ENCODE peak calls at places on chromosome 10, in eight cellular contexts. W, L, O, X, A, J, R and S are unnamed samples.

GRCh38 chr10:101036726-101037125 is 5.7 kb downstream of the SFXN3 start:
- DNase-seq in R (no peak), L (no peak), A (no peak), X (no peak), J (no peak), O (no peak), W (no peak), S (no peak)

GRCh38 chr10:14296081-14296709 is 34.5 kb downstream of the FRMD4A start:
- DNase-seq in R (peak), O (no peak), A (no peak), J (no peak), X (no peak), W (peak), L (no peak), S (no peak)

GRCh38 chr10:11224321-11224720 is 206.6 kb downstream of the CELF2 start:
- DNase-seq in W (no peak), R (no peak), L (no peak), O (no peak), X (no peak), A (no peak), J (no peak), S (no peak)

GRCh38 chr10:60009316-60009715 is 103.0 kb upstream of the CCDC6 start:
- DNase-seq in A (no peak), O (no peak), J (no peak), R (no peak), X (no peak), W (no peak), L (no peak), S (no peak)

GRCh38 chr10:61992683-61993629 is 91.5 kb downstream of the ARID5B start:
- DNase-seq in J (peak), X (peak), O (peak), W (no peak), A (peak), R (peak), L (no peak), S (peak)

GRCh38 chr10:13924020-13924725 is 337.4 kb downstream of the PRPF18 start:
- DNase-seq in L (no peak), W (no peak), J (peak), A (peak), R (peak), X (no peak), O (no peak), S (no peak)

GRCh38 chr10:113041324-113041723 is 91.3 kb downstream of the TCF7L2 start:
- DNase-seq in W (no peak), L (no peak), X (no peak), R (no peak), A (no peak), O (no peak), J (no peak), S (no peak)

GRCh38 chr10:46094931-46095755 is 49.1 kb upstream of the MSMB start:
- DNase-seq in X (no peak), R (no peak), J (no peak), O (no peak), A (peak), L (no peak), W (peak), S (no peak)

GRCh38 chr10:112429147-112429546 is 17.6 kb downstream of the ZDHHC6 start:
- DNase-seq in A (no peak), J (no peak), O (no peak), X (no peak), L (no peak), W (no peak), R (no peak), S (no peak)

GRCh38 chr10:31644931-31645633 is 283.5 kb downstream of the ARHGAP12 start:
- DNase-seq in J (peak), A (no peak), W (no peak), X (no peak), R (no peak), O (no peak), L (no peak), S (no peak)

GRCh38 chr10:13993169-13993568 is 337.6 kb downstream of the FRMD4A start:
- DNase-seq in X (no peak), W (no peak), R (no peak), L (no peak), O (peak), A (no peak), J (peak), S (peak)

GRCh38 chr10:103232772-103233488 is 12.8 kb upstream of the RPEL1 start:
- DNase-seq in O (no peak), W (no peak), R (peak), J (peak), A (no peak), L (no peak), X (no peak), S (no peak)

GRCh38 chr10:110279062-110279986 is 25.4 kb downstream of the SMNDC1 start:
- DNase-seq in O (peak), J (peak), R (peak), W (peak), X (peak), A (peak), L (no peak), S (peak)

GRCh38 chr10:14086596-14086995 is 244.1 kb downstream of the FRMD4A start:
- DNase-seq in O (no peak), R (peak), X (no peak), J (peak), W (no peak), L (no peak), A (no peak), S (no peak)

GRCh38 chr10:132168571-132169030 is 18.1 kb upstream of the DPYSL4 start:
- DNase-seq in A (no peak), W (no peak), O (no peak), J (no peak), L (peak), X (no peak), R (no peak), S (no peak)

GRCh38 chr10:91604936-91605534 is 27.8 kb downstream of the PPP1R3C start:
- DNase-seq in J (peak), X (no peak), A (peak), O (no peak), W (no peak), L (no peak), R (peak), S (no peak)

GRCh38 chr10:77179015-77179695 is 458.5 kb downstream of the KCNMA1 start:
- DNase-seq in R (peak), W (peak), L (peak), O (peak), A (peak), X (no peak), J (peak), S (no peak)

GRCh38 chr10:49351669-49352068 is 44.2 kb downstream of the DRGX start:
- DNase-seq in W (no peak), O (no peak), R (no peak), X (no peak), L (no peak), A (no peak), J (no peak), S (no peak)

GRCh38 chr10:4543943-4544540 is 282.0 kb upstream of the AKR1E2 start:
- DNase-seq in W (no peak), A (no peak), J (no peak), O (no peak), L (no peak), R (no peak), X (no peak), S (no peak)

GRCh38 chr10:132697568-132698200 is 88.3 kb downstream of the NKX6-2 start:
- DNase-seq in J (peak), X (no peak), L (peak), W (peak), O (no peak), R (no peak), A (no peak), S (no peak)

GRCh38 chr10:48981310-48981907 is 41.8 kb upstream of the LRRC18 start:
- DNase-seq in X (no peak), R (peak), W (peak), J (peak), A (peak), O (peak), L (peak), S (peak)

GRCh38 chr10:80196270-80196949 is 8.9 kb downstream of the ANXA11 start:
- DNase-seq in L (peak), X (peak), W (peak), J (peak), A (peak), O (no peak), R (peak), S (no peak)

GRCh38 chr10:33151344-33151864 is 183.1 kb downstream of the NRP1 start:
- DNase-seq in W (no peak), O (no peak), A (no peak), L (no peak), R (no peak), X (no peak), J (no peak), S (no peak)

GRCh38 chr10:118214751-118215150 is 127.4 kb downstream of the FAM204A start:
- DNase-seq in A (no peak), O (no peak), X (no peak), R (no peak), W (no peak), L (no peak), J (no peak), S (no peak)

GRCh38 chr10:132988988-132989387 is 46.6 kb upstream of the CFAP46 start:
- DNase-seq in R (no peak), O (no peak), W (no peak), X (no peak), J (no peak), A (no peak), L (peak), S (no peak)

GRCh38 chr10:13528138-13528874 is 508 bp downstream of the BEND7 start:
- DNase-seq in A (peak), R (no peak), O (peak), J (no peak), W (peak), L (peak), X (no peak), S (no peak)

GRCh38 chr10:128314691-128315090 is 188.5 kb upstream of the MKI67 start:
- DNase-seq in L (no peak), W (no peak), X (no peak), R (no peak), A (no peak), J (no peak), O (no peak), S (no peak)

GRCh38 chr10:35300063-35300699 is 36.1 kb upstream of the CCNY start:
- DNase-seq in O (no peak), W (no peak), L (peak), R (peak), X (no peak), J (peak), A (peak), S (peak)

GRCh38 chr10:130392031-130392430 is 255.8 kb downstream of the GLRX3 start:
- DNase-seq in W (no peak), O (no peak), X (no peak), A (no peak), J (no peak), L (no peak), R (no peak), S (no peak)

GRCh38 chr10:74658511-74658910 is 167.9 kb upstream of the KAT6B start:
- DNase-seq in L (no peak), O (no peak), J (no peak), X (no peak), W (no peak), A (no peak), R (no peak), S (no peak)

GRCh38 chr10:43403911-43404674 is 4.9 kb downstream of the HNRNPF start:
- DNase-seq in X (no peak), R (no peak), L (no peak), J (no peak), A (no peak), O (no peak), W (no peak), S (no peak)

GRCh38 chr10:19488592-19489280 is 327.5 kb upstream of the PLXDC2 start:
- DNase-seq in A (no peak), W (peak), R (no peak), L (peak), J (no peak), X (no peak), O (peak), S (peak)

GRCh38 chr10:54985732-54986131 is 184.7 kb upstream of the PCDH15 start:
- DNase-seq in J (no peak), A (peak), X (no peak), R (no peak), O (no peak), W (no peak), L (no peak), S (no peak)

GRCh38 chr10:132984008-132984295 is 41.6 kb upstream of the CFAP46 start:
- DNase-seq in R (no peak), J (no peak), A (no peak), X (no peak), W (no peak), O (no peak), L (no peak), S (no peak)

GRCh38 chr10:92849234-92849525 is 860 bp downstream of the EXOC6 start:
- DNase-seq in L (no peak), J (peak), A (no peak), R (no peak), W (no peak), O (no peak), X (no peak), S (no peak)
- H3K27ac ChIP-seq in L (peak), J (peak), A (no peak), R (no peak), W (no peak), O (peak), X (peak), S (peak)

GRCh38 chr10:97548828-97549455 is 23.6 kb upstream of the ANKRD2 start:
- DNase-seq in O (no peak), R (no peak), X (no peak), A (no peak), J (no peak), L (no peak), W (no peak), S (no peak)

GRCh38 chr10:97547889-97548485 is 24.6 kb upstream of the ANKRD2 start:
- DNase-seq in L (no peak), O (no peak), W (no peak), A (no peak), X (no peak), R (no peak), J (peak), S (no peak)

GRCh38 chr10:97551271-97551670 is 21.3 kb upstream of the ANKRD2 start:
- DNase-seq in W (no peak), O (no peak), R (no peak), X (no peak), L (no peak), J (no peak), A (no peak), S (no peak)

GRCh38 chr10:97549587-97550322 is 22.8 kb upstream of the ANKRD2 start:
- DNase-seq in R (no peak), X (no peak), J (no peak), L (peak), O (no peak), W (peak), A (no peak), S (no peak)

GRCh38 chr10:97550336-97551149 is 22.0 kb upstream of the ANKRD2 start:
- DNase-seq in R (no peak), J (no peak), O (no peak), X (no peak), W (peak), L (no peak), A (no peak), S (no peak)
- H3K27ac ChIP-seq in R (no peak), J (peak), O (peak), X (no peak), W (peak), L (peak), A (peak), S (no peak)

DNA sequence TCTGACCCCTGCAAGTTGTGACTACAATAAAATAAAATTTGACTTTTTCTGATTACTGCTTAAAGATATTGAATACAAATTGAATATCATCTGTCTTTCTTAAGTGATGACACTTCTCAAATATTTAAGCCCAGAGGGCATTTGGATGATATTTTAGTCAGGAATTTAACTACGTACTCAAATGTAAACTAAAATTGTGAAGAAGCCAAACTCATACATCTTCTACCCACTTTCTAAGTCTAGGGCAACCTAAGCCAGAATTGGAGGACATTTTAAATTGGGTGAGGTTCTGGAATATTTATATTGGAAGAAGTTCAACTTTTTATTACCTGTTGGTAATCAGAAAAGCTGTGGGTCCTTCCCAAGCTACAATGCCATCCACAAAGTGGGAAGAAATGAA is 149.1 kb upstream of the WDR11 start:
- DNase-seq in X (no peak), W (no peak), R (no peak), J (no peak), O (no peak), A (peak), L (no peak), S (no peak)
- H3K27ac ChIP-seq in X (no peak), W (no peak), R (no peak), J (no peak), O (no peak), A (no peak), L (no peak), S (no peak)

GRCh38 chr10:78935697-78936407 is 132.9 kb upstream of the ZMIZ1 start:
- DNase-seq in L (peak), J (no peak), O (no peak), X (no peak), A (no peak), R (no peak), W (no peak), S (no peak)
- H3K27ac ChIP-seq in L (no peak), J (no peak), O (no peak), X (no peak), A (peak), R (no peak), W (no peak), S (no peak)

DNA sequence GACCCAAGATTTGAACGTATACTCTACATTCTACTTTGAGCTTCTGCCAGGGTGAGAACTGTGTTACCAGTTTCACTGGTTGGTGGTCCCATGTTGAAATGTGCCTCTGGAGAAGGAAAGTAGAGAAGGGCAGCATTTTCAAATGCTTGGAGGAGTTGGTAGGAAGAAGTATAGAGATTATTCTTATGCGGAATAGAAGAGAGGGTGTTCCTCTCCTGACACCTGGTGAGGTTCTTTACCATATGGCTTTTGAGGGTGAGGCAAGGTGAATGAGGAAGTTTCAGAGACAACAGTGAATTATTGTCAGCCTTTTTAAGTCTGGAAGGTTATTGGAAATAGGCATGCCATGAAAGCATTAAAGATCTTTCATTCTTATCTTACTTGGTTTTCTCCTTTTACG is 34.3 kb downstream of the R3HCC1L start:
- DNase-seq in L (no peak), J (no peak), R (no peak), O (no peak), W (no peak), A (no peak), X (no peak), S (no peak)
- H3K27ac ChIP-seq in L (no peak), J (no peak), R (no peak), O (no peak), W (no peak), A (no peak), X (no peak), S (no peak)

GRCh38 chr10:841535-841934 is 90.0 kb downstream of the LARP4B start:
- DNase-seq in J (no peak), L (no peak), R (no peak), O (no peak), W (no peak), A (no peak), X (no peak), S (no peak)
- H3K27ac ChIP-seq in J (no peak), L (no peak), R (no peak), O (no peak), W (no peak), A (no peak), X (no peak), S (no peak)

GRCh38 chr10:86533328-86533727 is 11.7 kb upstream of the WAPL start:
- DNase-seq in O (no peak), L (peak), W (no peak), R (no peak), J (no peak), A (no peak), X (no peak), S (no peak)
- H3K27ac ChIP-seq in O (no peak), L (peak), W (no peak), R (no peak), J (no peak), A (no peak), X (no peak), S (no peak)

GRCh38 chr10:57961487-57961886 is 306.2 kb downstream of the IPMK start:
- DNase-seq in L (no peak), A (no peak), J (no peak), R (no peak), W (no peak), X (no peak), O (no peak), S (no peak)
- H3K27ac ChIP-seq in L (no peak), A (no peak), J (no peak), R (no peak), W (no peak), X (no peak), O (no peak), S (no peak)